ENCODE peak calls at places on chromosomes 2 and 18, in five cellular contexts. Y is cardiac muscle cell; S is CD8-positive, alpha-beta T cell; N is HCT116; C is right cardiac atrium. I is an unnamed sample.
A peak's percentile ranks its signal among the peaks of the same experiment; 100 is the strongest.

GRCh38 chr18:67730884-67731283 is 214.4 kb upstream of the DSEL start:
- DNase-seq in Y (no peak), S (no peak), N (no peak), C (no peak), I (no peak)

GRCh38 chr2:75288760-75289159 is 89.4 kb upstream of the TACR1 start:
- DNase-seq in Y (no peak), S (no peak), N (no peak), C (no peak), I (no peak)

GRCh38 chr18:2986150-2986865 is 26.6 kb downstream of the LPIN2 start:
- DNase-seq in Y (no peak), S (no peak), N (no peak), C (no peak), I (no peak)

GRCh38 chr2:74005786-74006185 is 21.1 kb downstream of the TET3 start:
- DNase-seq in Y (no peak), S (no peak), N (no peak), C (no peak), I (no peak)

GRCh38 chr2:86185517-86186212 is 9.6 kb downstream of the IMMT start:
- DNase-seq in Y (no peak), S (no peak), N (no peak), C (no peak), I (no peak)

GRCh38 chr18:22609642-22610041 is 191.9 kb upstream of the CTAGE1 start:
- DNase-seq in Y (peak; percentile 7), S (no peak), N (no peak), C (peak; percentile 81), I (no peak)

GRCh38 chr18:74116628-74117554 is 30.7 kb downstream of the FBXO15 start:
- DNase-seq in Y (peak; percentile 65), S (peak; percentile 14), N (peak; percentile 8), C (no peak), I (no peak)

GRCh38 chr2:103151046-103151445 is 389.2 kb downstream of the TMEM182 start:
- DNase-seq in Y (no peak), S (no peak), N (no peak), C (no peak), I (no peak)

GRCh38 chr2:105405291-105405690 is 6.4 kb upstream of the FHL2 start:
- DNase-seq in Y (no peak), S (no peak), N (no peak), C (no peak), I (no peak)

GRCh38 chr2:129484999-129485398 is 494.5 kb upstream of the RAB6C start:
- DNase-seq in Y (no peak), S (no peak), N (no peak), C (no peak), I (no peak)

GRCh38 chr2:98463988-98464771 is 19.5 kb downstream of the INPP4A start:
- DNase-seq in Y (no peak), S (peak; percentile 49), N (no peak), C (no peak), I (no peak)

GRCh38 chr2:209314641-209315040 is 109.2 kb upstream of the MAP2 start:
- DNase-seq in Y (no peak), S (no peak), N (no peak), C (no peak), I (no peak)

GRCh38 chr2:134245340-134245984 is 8.4 kb upstream of the MGAT5 start:
- DNase-seq in Y (peak; percentile 78), S (peak; percentile 84), N (peak; percentile 35), C (peak; percentile 73), I (peak; percentile 74)

GRCh38 chr2:234137400-234138014 is 87.0 kb downstream of the SPP2 start:
- DNase-seq in Y (no peak), S (no peak), N (no peak), C (no peak), I (no peak)

GRCh38 chr18:78561757-78562445 is 417.7 kb upstream of the SALL3 start:
- DNase-seq in Y (no peak), S (no peak), N (no peak), C (no peak), I (no peak)

DNA sequence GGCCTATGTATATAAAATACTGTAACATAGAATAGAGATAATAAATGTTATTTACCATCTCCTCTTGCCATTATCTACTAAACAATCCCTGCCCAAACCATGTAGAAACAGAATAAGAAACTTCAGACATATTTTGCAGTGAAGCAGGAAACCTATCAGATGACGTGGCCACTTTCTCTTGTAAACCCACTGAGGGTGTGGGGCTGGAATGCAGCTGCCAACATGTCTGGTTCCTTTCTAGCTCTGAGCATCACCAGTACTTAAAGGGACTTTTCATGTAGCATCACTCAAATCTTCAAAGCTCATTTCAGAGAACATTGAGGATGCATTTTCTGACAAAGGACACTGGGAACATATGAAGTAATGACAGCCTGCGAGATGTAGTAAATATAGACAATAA is 251.8 kb downstream of the LPIN1 start:
- DNase-seq in Y (no peak), S (no peak), N (no peak), C (no peak), I (no peak)
- H3K9me3 ChIP-seq in Y (no peaks in the 10 kb centered on the region), S (no peaks in the 10 kb centered on the region), N (no peaks in the 10 kb centered on the region), C (no peaks in the 10 kb centered on the region), I (no peaks in the 10 kb centered on the region)

GRCh38 chr2:171447675-171448074 is 13.6 kb downstream of the DCAF17 start:
- DNase-seq in Y (no peak), S (no peak), N (no peak), C (no peak), I (no peak)

DNA sequence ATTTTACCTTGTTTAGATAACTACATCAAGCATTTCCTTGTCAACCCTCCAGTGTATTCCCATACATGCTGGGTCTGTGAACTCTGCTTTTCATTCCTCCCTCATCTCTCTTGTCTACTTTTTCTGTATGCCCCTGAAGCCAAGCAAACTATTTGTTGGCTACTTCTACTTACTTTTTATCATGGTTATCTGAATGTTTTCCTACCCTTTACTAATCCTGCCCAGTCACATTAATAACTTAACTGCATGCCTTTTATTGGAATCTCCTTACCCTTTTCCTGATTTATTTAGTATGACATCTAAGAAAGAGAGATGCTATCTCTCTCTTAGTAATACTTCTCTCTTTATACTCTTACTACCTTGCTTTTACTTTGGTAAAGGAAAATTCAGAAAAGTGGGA is 17.0 kb downstream of the DCAF17 start:
- DNase-seq in Y (no peak), S (no peak), N (no peak), C (no peak), I (no peak)
- H3K27ac ChIP-seq in Y (no peak overlapping the region), S (no peak overlapping the region), N (no peak overlapping the region), C (no peak overlapping the region), I (no peak overlapping the region)

GRCh38 chr2:239266436-239266770 is 134.4 kb downstream of the HDAC4 start:
- DNase-seq in Y (no peak), S (no peak), N (no peak), C (no peak), I (no peak)
- H3K4me1 ChIP-seq in Y (peaks cover 28% of the 10 kb centered on the region), S (peaks cover 69% of the 10 kb centered on the region), N (peaks cover 55% of the 10 kb centered on the region), C (peaks cover 35% of the 10 kb centered on the region), I (peaks cover 91% of the 10 kb centered on the region)

GRCh38 chr2:14427982-14428567 is 204.4 kb upstream of the LRATD1 start:
- DNase-seq in Y (no peak), S (no peak), N (no peak), C (peak; percentile 23), I (no peak)
- H3K9me3 ChIP-seq in Y (no peaks in the 10 kb centered on the region), S (no peaks in the 10 kb centered on the region), N (peaks cover 7% of the 10 kb centered on the region), C (no peaks in the 10 kb centered on the region), I (no peaks in the 10 kb centered on the region)

GRCh38 chr2:72237549-72237948 is 89.9 kb upstream of the CYP26B1 start:
- DNase-seq in Y (no peak), S (no peak), N (no peak), C (no peak), I (no peak)

GRCh38 chr2:72236445-72237067 is 88.9 kb upstream of the CYP26B1 start:
- DNase-seq in Y (no peak), S (no peak), N (peak; percentile 36), C (no peak), I (no peak)

GRCh38 chr2:72233211-72233610 is 85.5 kb upstream of the CYP26B1 start:
- DNase-seq in Y (no peak), S (no peak), N (no peak), C (no peak), I (no peak)

GRCh38 chr2:72235497-72236413 is 88.1 kb upstream of the CYP26B1 start:
- DNase-seq in Y (no peak), S (no peak), N (no peak), C (no peak), I (no peak)
- H3K27ac ChIP-seq in Y (no peak overlapping the region), S (no peak overlapping the region), N (no peak overlapping the region), C (no peak overlapping the region), I (no peak overlapping the region)

GRCh38 chr2:158965731-158966130 is 2.7 kb upstream of the TANC1 start:
- DNase-seq in Y (peak; percentile 34), S (no peak), N (no peak), C (no peak), I (no peak)

GRCh38 chr2:158967731-158968395 is 577 bp upstream of the TANC1 start:
- DNase-seq in Y (peak; percentile 71), S (no peak), N (no peak), C (peak; percentile 65), I (peak; percentile 32)

GRCh38 chr2:158966321-158966720 is 2.1 kb upstream of the TANC1 start:
- DNase-seq in Y (no peak), S (no peak), N (no peak), C (no peak), I (no peak)

GRCh38 chr2:158968396-158969161 is at the start of gene TANC1:
- DNase-seq in Y (peak; percentile 96), S (peak; percentile 39), N (peak; percentile 74), C (peak; percentile 96), I (peak; percentile 93)

GRCh38 chr2:158967114-158967730 is 1.2 kb upstream of the TANC1 start:
- DNase-seq in Y (peak; percentile 42), S (no peak), N (no peak), C (no peak), I (no peak)
- H3K4me1 ChIP-seq in Y (peaks cover 44% of the 10 kb centered on the region), S (peaks cover 16% of the 10 kb centered on the region), N (peaks cover 6% of the 10 kb centered on the region), C (peaks cover 3% of the 10 kb centered on the region), I (no peaks in the 10 kb centered on the region)

GRCh38 chr2:1738646-1739302 is 5.5 kb downstream of the PXDN start:
- DNase-seq in Y (no peak), S (no peak), N (no peak), C (peak; percentile 57), I (no peak)

GRCh38 chr2:1738163-1738562 is 6.2 kb downstream of the PXDN start:
- DNase-seq in Y (no peak), S (no peak), N (no peak), C (no peak), I (no peak)

GRCh38 chr2:1739322-1739957 is 4.9 kb downstream of the PXDN start:
- DNase-seq in Y (no peak), S (no peak), N (no peak), C (no peak), I (no peak)

GRCh38 chr2:1736045-1736444 is 8.3 kb downstream of the PXDN start:
- DNase-seq in Y (no peak), S (no peak), N (no peak), C (no peak), I (no peak)

DNA sequence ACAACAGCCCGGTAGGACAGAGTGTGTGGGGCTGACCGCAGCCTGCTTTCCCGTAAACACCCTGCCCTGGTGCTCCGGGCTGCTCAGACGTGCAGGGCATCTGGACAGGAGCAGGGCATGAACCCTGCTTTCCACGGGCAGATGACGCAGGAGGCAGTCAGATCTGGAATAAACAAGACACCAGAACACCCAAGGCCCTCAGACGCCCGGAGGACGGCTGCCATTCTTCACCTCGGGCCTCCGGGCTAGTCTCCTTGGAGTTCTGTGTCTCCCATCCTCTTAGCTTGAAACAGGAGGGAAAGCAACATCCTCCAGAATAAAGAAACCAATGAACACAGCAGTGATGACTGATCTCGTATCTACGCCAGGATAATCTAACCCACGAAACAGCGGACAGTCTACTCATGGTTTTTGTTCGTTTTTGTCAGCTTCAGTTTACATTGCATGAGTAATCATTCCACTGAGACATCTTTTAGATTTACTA is 7.3 kb downstream of the PXDN start:
- DNase-seq in Y (no peak), S (no peak), N (no peak), C (peak; percentile 13), I (no peak)
- H3K9me3 ChIP-seq in Y (peaks cover 3% of the 10 kb centered on the region), S (no peaks in the 10 kb centered on the region), N (no peaks in the 10 kb centered on the region), C (no peaks in the 10 kb centered on the region), I (peaks cover 4% of the 10 kb centered on the region)

I was measured in psoas muscle.